ENCODE peak calls at places on chromosomes 11 and 22, in nine cellular contexts. P is cardiac muscle cell; C is hepatic stellate cell; W is amygdala; I is ELF-1; Y is non-pigmented ciliary epithelial cell; L is small intestine; Q is left ventricle myocardium inferior; J is activated CD4-positive, alpha-beta T cell treated with anti-CD3 and anti-CD28 coated beads for 36 hours. G is an unnamed sample.

GRCh38 chr22:17629167-17629489 is 579 bp upstream of the ATP6V1E1 start:
- DNase-seq in L (peak), J (no peak), Q (no peak), Y (no peak), W (no peak), P (no peak), C (no peak), I (no peak), G (no peak)

GRCh38 chr11:7610393-7610792 is 62.9 kb downstream of the CYB5R2 start:
- DNase-seq in I (no peak), W (no peak), J (no peak), Q (no peak), C (no peak), P (no peak), L (no peak), Y (no peak), G (no peak)

GRCh38 chr11:76736266-76736665 is 46.9 kb upstream of the TSKU start:
- DNase-seq in I (peak), L (no peak), J (no peak), C (no peak), W (no peak), P (peak), Y (no peak), Q (no peak), G (no peak)

GRCh38 chr11:71279916-71280645 is 27.7 kb upstream of the SHANK2 start:
- DNase-seq in W (no peak), J (no peak), Q (no peak), L (no peak), I (no peak), C (no peak), P (no peak), Y (no peak), G (no peak)

GRCh38 chr22:40408718-40409612 is 38.6 kb downstream of the SGSM3 start:
- DNase-seq in C (no peak), Y (no peak), P (no peak), I (no peak), Q (no peak), J (no peak), L (no peak), W (no peak), G (no peak)

GRCh38 chr11:119684361-119685072 is 44.5 kb downstream of the NECTIN1 start:
- DNase-seq in I (peak), L (no peak), P (no peak), Y (no peak), W (no peak), C (peak), J (peak), Q (no peak), G (peak)

GRCh38 chr22:41052661-41053490 is 39.5 kb upstream of the EP300 start:
- DNase-seq in P (no peak), I (no peak), L (peak), C (peak), Y (peak), W (no peak), Q (no peak), J (no peak), G (no peak)

GRCh38 chr22:25622011-25622410 is 57.5 kb downstream of the GRK3 start:
- DNase-seq in W (no peak), Y (no peak), J (no peak), I (peak), P (peak), Q (no peak), L (no peak), C (no peak), G (no peak)

GRCh38 chr11:128313931-128314330 is 273.4 kb downstream of the ETS1 start:
- DNase-seq in W (no peak), Q (no peak), L (no peak), J (no peak), P (no peak), Y (no peak), C (no peak), I (no peak), G (no peak)